ENCODE peak calls at places on chromosomes 6 and 20, in nine cellular contexts. B is fibroblast of mammary gland, R is IMR-90, U is colonic mucosa, S is right atrium auricular region, L is fibroblast of lung, X is sigmoid colon, G is BJ, K is PC-9. Z is an unnamed sample.

GRCh38 chr6:121506761-121507754 is 71.6 kb downstream of the GJA1 start:
- DNase-seq in B (peak; percentile 58), R (peak; percentile 85), U (no peak), S (no peak), L (peak; percentile 52), X (no peak), G (no peak), K (no peak), Z (no peak)

GRCh38 chr6:150747155-150747554 is 118.3 kb upstream of the MTHFD1L start:
- DNase-seq in B (no peak), R (no peak), U (peak; percentile 32), S (no peak), L (no peak), X (no peak), G (no peak), K (peak; percentile 69), Z (no peak)

GRCh38 chr20:58544891-58545290 is 29.7 kb upstream of the APCDD1L start:
- DNase-seq in B (no peak), R (no peak), U (no peak), S (peak; percentile 32), L (no peak), X (peak; percentile 19), G (no peak), K (no peak), Z (no peak)

GRCh38 chr20:58374027-58374850 is 14.8 kb upstream of the VAPB start:
- DNase-seq in B (no peak), R (no peak), U (no peak), S (no peak), L (no peak), X (no peak), G (no peak), K (no peak), Z (no peak)

GRCh38 chr6:102798631-102799030 is 1405.1 kb downstream of the GRIK2 start:
- DNase-seq in B (no peak), R (no peak), U (no peak), S (no peak), L (no peak), X (no peak), G (no peak), K (no peak), Z (no peak)

GRCh38 chr6:167567142-167568033 is 242.5 kb downstream of the TTLL2 start:
- DNase-seq in B (no peak), R (no peak), U (peak; percentile 16), S (peak; percentile 56), L (no peak), X (peak; percentile 62), G (no peak), K (no peak), Z (peak; percentile 3)

GRCh38 chr6:163748886-163749285 is 334.4 kb downstream of the QKI start:
- DNase-seq in B (no peak), R (no peak), U (no peak), S (no peak), L (no peak), X (no peak), G (no peak), K (no peak), Z (no peak)

GRCh38 chr6:163387317-163387716 is 27.2 kb upstream of the QKI start:
- DNase-seq in B (peak; percentile 16), R (peak; percentile 13), U (peak; percentile 35), S (no peak), L (no peak), X (no peak), G (no peak), K (no peak), Z (no peak)

GRCh38 chr6:134176283-134176975 is 124.0 kb upstream of the SLC2A12 start:
- DNase-seq in B (peak; percentile 18), R (peak; percentile 37), U (peak; percentile 35), S (peak; percentile 70), L (peak; percentile 48), X (peak; percentile 73), G (no peak), K (peak; percentile 31), Z (peak; percentile 65)

GRCh38 chr20:8522191-8522590 is 390.1 kb downstream of the PLCB1 start:
- DNase-seq in B (no peak), R (no peak), U (no peak), S (no peak), L (no peak), X (no peak), G (no peak), K (no peak), Z (no peak)

GRCh38 chr20:23881371-23881770 is 1.8 kb upstream of the CST5 start:
- DNase-seq in B (no peak), R (no peak), U (no peak), S (no peak), L (no peak), X (no peak), G (no peak), K (peak; percentile 36), Z (no peak)

GRCh38 chr20:41330343-41330720 is 10.3 kb upstream of the LPIN3 start:
- DNase-seq in B (no peak), R (peak; percentile 51), U (no peak), S (no peak), L (no peak), X (no peak), G (no peak), K (no peak), Z (peak; percentile 41)

GRCh38 chr20:17641993-17642392 is 40.0 kb downstream of the RRBP1 start:
- DNase-seq in B (no peak), R (no peak), U (no peak), S (no peak), L (no peak), X (no peak), G (no peak), K (no peak), Z (no peak)

GRCh38 chr20:32037929-32038328 is 14.1 kb upstream of the HCK start:
- DNase-seq in B (peak; percentile 80), R (peak; percentile 59), U (no peak), S (no peak), L (peak; percentile 62), X (no peak), G (no peak), K (no peak), Z (no peak)

GRCh38 chr6:41626022-41626421 is 12.2 kb upstream of the MDFI start:
- DNase-seq in B (no peak), R (no peak), U (no peak), S (no peak), L (no peak), X (no peak), G (no peak), K (no peak), Z (no peak)

GRCh38 chr6:144581807-144582537 is 296.8 kb downstream of the UTRN start:
- DNase-seq in B (peak; percentile 76), R (peak; percentile 44), U (peak; percentile 32), S (no peak), L (peak; percentile 57), X (no peak), G (no peak), K (no peak), Z (no peak)
- TF ChIP-seq CTCF in B (peak; percentile 58), R (peak; percentile 54), U (peak; percentile 49), S (no peak), L (peak; percentile 59), X (no peak), G (peak; percentile 55), K (peak; percentile 48), Z (peak; percentile 45)

GRCh38 chr6:62286470-62286843 is 432 bp upstream of the KHDRBS2 start:
- DNase-seq in B (no peak), R (no peak), U (no peak), S (no peak), L (no peak), X (no peak), G (no peak), K (no peak), Z (peak; percentile 18)

GRCh38 chr6:62283359-62283758 is 2.7 kb downstream of the KHDRBS2 start:
- DNase-seq in B (no peak), R (no peak), U (no peak), S (no peak), L (no peak), X (no peak), G (no peak), K (no peak), Z (no peak)

GRCh38 chr6:62284725-62285124 is 1.3 kb downstream of the KHDRBS2 start:
- DNase-seq in B (no peak), R (no peak), U (no peak), S (no peak), L (no peak), X (no peak), G (no peak), K (no peak), Z (no peak)

GRCh38 chr6:62283828-62284411 is 2.1 kb downstream of the KHDRBS2 start:
- DNase-seq in B (peak; percentile 28), R (peak; percentile 0), U (peak; percentile 41), S (no peak), L (peak; percentile 1), X (no peak), G (no peak), K (no peak), Z (no peak)

GRCh38 chr6:62285612-62286469 is at the start of gene KHDRBS2:
- DNase-seq in B (peak; percentile 0), R (no peak), U (peak; percentile 92), S (peak; percentile 74), L (no peak), X (peak; percentile 80), G (no peak), K (no peak), Z (peak; percentile 94)
- H3K4me3 ChIP-seq in B (no peak within 1 kb of the TSS), R (no peak within 1 kb of the TSS), U (peak within 1 kb of the TSS; percentile 48), S (peak within 1 kb of the TSS; percentile 40), L (no peak within 1 kb of the TSS), X (peak within 1 kb of the TSS; percentile 44), G (no peak within 1 kb of the TSS), K (no peak within 1 kb of the TSS), Z (peak within 1 kb of the TSS; percentile 51)

GRCh38 chr6:125586074-125586473 is 163.4 kb upstream of the HEY2 start:
- DNase-seq in B (peak; percentile 3), R (peak; percentile 9), U (no peak), S (no peak), L (no peak), X (no peak), G (no peak), K (peak; percentile 57), Z (no peak)

GRCh38 chr6:125585470-125585869 is 164.0 kb upstream of the HEY2 start:
- DNase-seq in B (no peak), R (no peak), U (no peak), S (no peak), L (no peak), X (no peak), G (no peak), K (no peak), Z (no peak)

GRCh38 chr6:125587624-125588023 is 161.8 kb upstream of the HEY2 start:
- DNase-seq in B (no peak), R (no peak), U (no peak), S (no peak), L (no peak), X (no peak), G (no peak), K (no peak), Z (no peak)

GRCh38 chr6:125586605-125587004 is 162.8 kb upstream of the HEY2 start:
- DNase-seq in B (no peak), R (no peak), U (no peak), S (no peak), L (no peak), X (no peak), G (no peak), K (no peak), Z (no peak)

GRCh38 chr6:125584468-125584939 is 164.9 kb upstream of the HEY2 start:
- DNase-seq in B (no peak), R (peak; percentile 1), U (no peak), S (no peak), L (peak; percentile 3), X (no peak), G (no peak), K (no peak), Z (no peak)
- TF ChIP-seq CTCF in B (no peak), R (no peak), U (no peak), S (no peak), L (no peak), X (no peak), G (no peak), K (no peak), Z (no peak)

GRCh38 chr6:40588070-40588384 is 863 bp upstream of the LRFN2 start:
- DNase-seq in B (no peak), R (no peak), U (no peak), S (no peak), L (no peak), X (no peak), G (no peak), K (no peak), Z (no peak)
- H3K4me3 ChIP-seq in B (no peak overlapping the region), R (no peak overlapping the region), U (peak overlapping the region; percentile 36), S (peak overlapping the region; percentile 47), L (no peak overlapping the region), X (peak overlapping the region; percentile 55), G (no peak overlapping the region), K (no peak overlapping the region), Z (peak overlapping the region; percentile 25)